ENCODE peak calls at places on chromosomes 16 and 17, in ten cellular contexts. Q, P, B, N, I, C, U, R, S and A are unnamed samples.

GRCh38 chr16:52453661-52454060 is 93.3 kb downstream of the TOX3 start:
- DNase-seq in Q (no peak), S (no peak), I (no peak), P (no peak), C (no peak), U (no peak), N (no peak), R (no peak), B (no peak), A (no peak)

GRCh38 chr17:9195961-9196668 is 174.8 kb downstream of the NTN1 start:
- DNase-seq in Q (no peak), R (no peak), C (no peak), B (peak), P (no peak), S (no peak), N (no peak), I (no peak), U (no peak), A (no peak)

GRCh38 chr17:68437979-68438877 is 19.1 kb downstream of the WIPI1 start:
- DNase-seq in U (peak), C (no peak), N (no peak), B (no peak), S (no peak), P (no peak), R (peak), I (peak), Q (peak), A (peak)

GRCh38 chr17:31677036-31677435 is 182.0 kb downstream of the COPRS start:
- DNase-seq in R (no peak), C (no peak), S (no peak), B (no peak), P (no peak), Q (no peak), I (no peak), N (no peak), U (no peak), A (no peak)

GRCh38 chr17:66523378-66524174 is 221.2 kb downstream of the PRKCA start:
- DNase-seq in B (no peak), U (peak), P (no peak), Q (no peak), S (no peak), C (no peak), I (no peak), R (no peak), N (no peak), A (no peak)

GRCh38 chr16:77434365-77435239 is at the start of gene ADAMTS18:
- DNase-seq in R (no peak), P (no peak), N (no peak), Q (peak), S (no peak), C (no peak), I (no peak), B (peak), U (no peak), A (no peak)

GRCh38 chr16:57187508-57187854 is 1.4 kb downstream of the RSPRY1 start:
- DNase-seq in R (no peak), N (no peak), B (no peak), P (no peak), Q (peak), C (peak), U (no peak), S (no peak), I (peak), A (no peak)

GRCh38 chr17:79377230-79377790 is 233.5 kb downstream of the RBFOX3 start:
- DNase-seq in R (no peak), B (peak), Q (no peak), N (no peak), I (no peak), S (no peak), C (no peak), P (no peak), U (no peak), A (no peak)

GRCh38 chr16:8901318-8901861 is 19.2 kb downstream of the LITAFD start:
- DNase-seq in P (no peak), Q (no peak), S (no peak), U (no peak), N (no peak), I (no peak), B (no peak), R (no peak), C (no peak), A (no peak)

GRCh38 chr17:32157225-32157624 is 14.9 kb downstream of the RHOT1 start:
- DNase-seq in N (no peak), S (no peak), R (peak), B (no peak), U (peak), Q (no peak), P (no peak), C (no peak), I (peak), A (no peak)

GRCh38 chr17:69213059-69213813 is 15.4 kb downstream of the ABCA10 start:
- DNase-seq in C (no peak), Q (no peak), I (no peak), S (no peak), B (no peak), U (no peak), P (no peak), N (no peak), R (no peak), A (no peak)

DNA sequence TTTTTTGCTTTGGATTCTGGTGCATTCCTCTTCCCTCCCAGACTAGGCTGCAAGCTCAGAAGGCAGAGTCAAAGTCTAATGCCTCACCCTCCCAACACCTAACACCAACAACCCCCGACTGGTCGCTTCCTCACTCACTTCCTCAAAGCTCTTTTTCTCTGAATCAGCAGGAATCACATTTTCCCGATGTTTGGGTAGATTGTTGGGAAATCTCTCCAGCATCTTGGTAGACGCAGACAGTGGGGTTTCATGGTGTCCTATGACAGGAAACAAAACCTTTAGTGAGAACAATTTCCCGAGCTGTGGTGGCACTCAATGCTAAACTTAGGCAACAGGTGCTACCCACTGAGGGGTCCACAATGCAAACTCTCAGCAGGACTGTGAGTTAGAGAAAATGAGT is 39.9 kb upstream of the ICAM2 start:
- DNase-seq in Q (no peak), U (no peak), S (no peak), P (no peak), C (no peak), N (no peak), B (no peak), R (no peak), I (no peak), A (no peak)
- TF ChIP-seq CTCF in Q (no peak), U (no peak), S (no peak), P (no peak), C (no peak), N (no peak), B (no peak), R (no peak), I (no peak), A (no peak)

DNA sequence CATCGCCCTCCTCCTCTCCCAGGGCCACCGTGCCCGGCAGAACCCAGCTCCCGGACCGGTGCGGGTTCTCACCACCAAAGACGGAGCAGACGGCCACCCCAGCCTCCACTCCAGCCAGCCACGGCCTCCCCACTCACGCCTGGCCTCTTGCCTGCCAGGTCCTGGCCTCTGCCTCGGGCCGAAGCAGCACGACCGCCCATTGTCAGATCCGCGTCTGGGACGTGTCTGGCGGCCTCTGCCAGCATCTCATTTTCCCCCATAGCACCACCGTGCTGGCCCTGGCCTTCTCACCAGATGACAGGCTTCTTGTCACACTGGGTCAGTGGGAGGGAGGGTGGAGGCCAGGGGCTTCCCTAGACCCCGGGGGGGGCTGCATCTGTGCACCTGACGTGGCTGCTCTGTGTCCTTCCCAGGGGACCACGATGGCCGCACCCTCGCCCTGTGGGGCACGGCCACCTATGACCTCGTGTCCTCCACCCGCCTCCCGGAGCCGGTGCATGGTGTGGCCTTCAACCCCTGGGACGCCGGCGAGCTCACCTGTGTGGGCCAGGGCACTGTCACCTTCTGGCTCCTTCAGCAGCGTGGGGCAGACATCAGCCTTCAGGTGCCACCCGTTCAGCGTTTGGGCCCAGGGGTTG is 6.6 kb upstream of the RHOT2 start:
- DNase-seq in N (no peak), R (no peak), Q (no peak), I (no peak), S (no peak), C (no peak), U (no peak), P (no peak), B (no peak), A (no peak)
- TF ChIP-seq CTCF in N (no peak), R (no peak), Q (no peak), I (no peak), S (no peak), C (no peak), U (no peak), P (no peak), B (no peak), A (peak)

GRCh38 chr17:6648181-6648580 is 3.2 kb downstream of the MED31 start:
- DNase-seq in P (no peak), R (peak), S (no peak), I (no peak), C (no peak), N (no peak), U (peak), B (no peak), Q (no peak), A (no peak)
- TF ChIP-seq CTCF in P (no peak), R (peak), S (peak), I (peak), C (no peak), N (peak), U (peak), B (peak), Q (peak), A (peak)

GRCh38 chr16:24070851-24071250 is 185.3 kb upstream of the CACNG3 start:
- DNase-seq in N (no peak), B (peak), Q (peak), C (no peak), P (no peak), R (peak), U (peak), S (no peak), I (no peak), A (no peak)
- TF ChIP-seq CTCF in N (peak), B (peak), Q (peak), C (no peak), P (no peak), R (no peak), U (peak), S (peak), I (peak), A (peak)

GRCh38 chr17:55750750-55751641 is at the start of gene PCTP:
- DNase-seq in S (peak), Q (peak), P (peak), U (peak), C (peak), I (peak), B (peak), N (no peak), R (peak), A (peak)
- TF ChIP-seq CTCF in S (peak), Q (peak), P (no peak), U (peak), C (peak), I (peak), B (peak), N (peak), R (peak), A (peak)

DNA sequence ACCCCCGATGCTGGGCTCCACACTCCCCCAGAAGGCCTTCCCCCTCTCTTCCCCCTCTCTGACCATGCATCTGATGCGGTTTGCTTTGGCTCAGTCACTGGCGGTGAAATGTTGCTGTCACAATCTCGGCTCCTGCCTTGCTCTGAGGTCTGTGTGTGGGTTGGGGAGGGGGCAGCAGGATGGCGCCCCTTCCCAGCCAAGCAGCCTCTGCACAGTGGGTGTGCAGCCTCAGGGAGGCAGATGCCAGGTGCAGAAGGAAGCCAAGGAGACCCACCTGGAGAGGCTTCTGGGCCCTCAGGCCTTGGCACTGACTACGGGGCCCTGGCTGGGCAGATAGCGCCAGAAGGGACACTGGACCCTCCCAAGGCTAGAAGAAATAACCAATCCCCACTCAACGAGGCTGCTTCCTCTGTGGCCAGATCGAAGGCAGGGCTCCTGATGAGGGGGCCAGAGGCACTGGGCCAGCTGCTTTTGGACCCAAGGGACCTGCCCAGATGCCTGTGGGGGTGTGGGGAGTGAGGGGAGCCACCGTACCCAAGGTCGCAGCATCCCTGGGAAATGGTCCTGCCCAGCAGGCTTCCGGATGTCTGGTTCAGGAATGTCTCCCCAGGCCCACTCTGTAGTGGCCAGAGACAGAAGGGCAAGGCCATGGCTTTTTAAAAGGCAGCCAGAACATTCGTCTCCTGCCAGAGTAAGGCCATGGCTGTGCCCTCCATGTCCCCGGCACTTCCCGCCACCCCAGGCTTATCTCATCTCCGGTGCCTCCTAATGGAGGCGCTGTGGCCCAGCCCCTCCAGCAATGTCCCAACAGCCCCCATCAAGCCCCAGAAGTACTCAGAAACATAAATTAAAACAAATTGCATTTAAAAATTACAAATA is 43.4 kb upstream of the SLC38A10 start:
- DNase-seq in I (no peak), P (no peak), U (no peak), Q (no peak), C (no peak), S (no peak), B (no peak), N (no peak), R (peak), A (no peak)
- TF ChIP-seq CTCF in I (no peak), P (no peak), U (no peak), Q (no peak), C (no peak), S (no peak), B (peak), N (no peak), R (no peak), A (no peak)

DNA sequence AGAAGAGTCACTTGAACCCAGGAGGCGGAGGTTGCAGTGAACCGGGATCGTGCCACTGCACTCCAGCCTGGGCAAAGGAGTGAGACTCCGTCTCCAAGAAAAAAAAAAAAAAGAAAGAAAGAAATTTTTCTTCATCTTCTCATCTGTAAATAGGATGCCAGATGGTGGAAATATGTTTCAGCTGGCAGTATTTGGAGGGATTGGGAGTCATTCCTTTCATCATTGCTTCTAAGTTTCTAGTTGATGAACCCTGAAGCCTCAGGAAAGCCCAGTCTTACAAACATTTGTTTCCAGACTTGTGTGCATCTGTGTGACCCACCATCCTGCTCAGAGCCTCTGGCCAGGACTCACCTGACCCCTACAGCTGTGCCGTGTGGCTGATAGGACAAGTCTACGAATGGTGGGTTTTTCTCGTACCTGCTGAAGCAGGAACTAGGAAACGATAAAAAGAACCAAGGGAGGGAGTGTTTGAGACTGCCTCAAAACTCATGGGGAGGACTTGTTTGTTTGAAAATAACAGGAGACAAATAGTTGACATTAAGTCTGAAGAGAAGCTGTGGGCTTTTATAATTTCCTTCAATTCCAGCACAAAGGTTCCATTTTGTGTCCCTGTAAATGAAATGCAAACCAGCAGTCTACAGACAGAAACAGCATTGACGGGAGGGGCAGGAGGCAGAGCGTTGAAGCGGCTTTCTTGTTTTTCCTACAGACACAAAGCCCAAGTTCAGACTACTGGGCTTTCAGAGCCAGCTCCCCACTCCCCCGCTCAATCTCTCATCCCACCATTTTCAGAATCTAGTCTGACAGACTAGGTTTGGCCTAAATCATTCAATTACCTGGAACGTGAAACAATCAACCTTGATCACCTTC is 24.9 kb downstream of the CDRT4 start:
- DNase-seq in B (no peak), I (no peak), R (no peak), N (no peak), S (no peak), Q (no peak), C (no peak), P (no peak), U (no peak), A (no peak)
- TF ChIP-seq CTCF in B (no peak), I (no peak), R (no peak), N (no peak), S (no peak), Q (no peak), C (no peak), P (no peak), U (no peak), A (no peak)

GRCh38 chr17:4718276-4718675 is 7.8 kb downstream of the ARRB2 start:
- DNase-seq in U (no peak), N (no peak), P (no peak), B (no peak), Q (no peak), R (no peak), I (no peak), C (no peak), S (no peak), A (no peak)

GRCh38 chr17:4717791-4718190 is 7.4 kb downstream of the ARRB2 start:
- DNase-seq in B (no peak), S (no peak), Q (no peak), N (no peak), I (no peak), R (no peak), P (no peak), C (no peak), U (no peak), A (peak)

GRCh38 chr17:4712526-4712925 is 2.1 kb downstream of the ARRB2 start:
- DNase-seq in Q (no peak), I (no peak), S (no peak), P (no peak), R (no peak), B (no peak), U (no peak), C (no peak), N (no peak), A (no peak)

GRCh38 chr17:4716081-4716480 is 5.6 kb downstream of the ARRB2 start:
- DNase-seq in N (no peak), I (no peak), C (no peak), U (no peak), B (no peak), S (no peak), R (no peak), P (no peak), Q (no peak), A (no peak)

DNA sequence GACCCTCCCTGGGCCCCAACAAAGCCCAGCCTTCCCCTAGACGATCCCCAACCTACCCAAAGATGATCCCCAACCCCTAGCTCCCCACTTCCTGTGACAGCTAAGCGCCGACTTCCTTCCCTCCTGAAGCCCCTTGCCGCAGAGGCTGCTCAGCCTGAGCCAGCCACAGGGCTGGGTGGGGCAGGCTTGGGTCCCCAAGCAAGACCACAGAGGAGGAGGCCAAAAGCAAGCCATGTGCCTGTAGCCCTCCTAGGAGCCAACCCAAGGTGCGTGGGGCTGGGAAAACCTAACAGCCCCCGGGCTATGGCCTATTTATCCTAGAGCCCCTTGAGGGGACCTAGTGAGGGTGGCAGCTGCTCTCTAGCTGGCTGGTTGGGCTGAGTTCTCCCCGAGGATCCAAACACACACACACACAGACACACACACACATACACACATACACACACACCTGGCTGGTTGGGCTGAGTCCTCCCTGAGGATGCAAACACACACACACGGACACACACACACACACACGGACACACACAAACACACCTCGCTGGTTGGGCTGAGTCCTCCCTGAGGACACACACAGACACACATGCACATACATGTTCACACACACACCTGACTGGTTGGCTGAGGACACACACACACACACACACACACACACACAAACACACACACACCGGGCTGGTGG is 4.8 kb downstream of the ARRB2 start:
- DNase-seq in I (no peak), C (no peak), Q (peak), S (no peak), P (no peak), B (no peak), U (no peak), R (no peak), N (no peak), A (no peak)
- TF ChIP-seq CTCF in I (no peak), C (no peak), Q (no peak), S (no peak), P (no peak), B (no peak), U (no peak), R (no peak), N (no peak), A (no peak)

GRCh38 chr17:50613596-50613995 is 21.1 kb upstream of the ABCC3 start:
- DNase-seq in U (no peak), I (no peak), P (no peak), C (no peak), S (no peak), R (no peak), N (no peak), B (peak), Q (no peak), A (no peak)
- TF ChIP-seq CTCF in U (no peak), I (no peak), P (no peak), C (no peak), S (no peak), R (no peak), N (no peak), B (peak), Q (no peak), A (no peak)

GRCh38 chr17:27596571-27597187 is 34.3 kb upstream of the LGALS9 start:
- DNase-seq in R (no peak), I (no peak), B (no peak), U (no peak), Q (no peak), S (no peak), C (peak), N (no peak), P (no peak), A (no peak)
- TF ChIP-seq CTCF in R (no peak), I (no peak), B (no peak), U (no peak), Q (no peak), S (no peak), C (no peak), N (no peak), P (no peak), A (no peak)